ENCODE peak calls at places on chromosomes 16 and 17, in five cellular contexts. F is H1, N is K562, P is A549, Z is HepG2. D is an unnamed sample.

GRCh38 chr17:28811594-28812135 is 30.9 kb downstream of the FAM222B start:
- DNase-seq in Z (peak; percentile 36), F (no peak), N (peak; percentile 41), P (peak; percentile 59), D (peak; percentile 21)

GRCh38 chr16:27321013-27321960 is 7.5 kb downstream of the IL4R start:
- DNase-seq in P (no peak), F (no peak), N (no peak), Z (no peak), D (peak; percentile 48)

GRCh38 chr17:80832266-80832676 is 159.4 kb upstream of the CHMP6 start:
- DNase-seq in N (peak; percentile 58), F (no peak), P (peak; percentile 55), Z (no peak), D (peak; percentile 88)

GRCh38 chr17:48262982-48263586 is 155.5 kb downstream of the SNX11 start:
- DNase-seq in Z (no peak), P (peak; percentile 56), N (peak; percentile 25), F (no peak), D (peak; percentile 17)

GRCh38 chr16:10981697-10982216 is 37.4 kb downstream of the CLEC16A start:
- DNase-seq in F (peak; percentile 69), Z (peak; percentile 45), N (no peak), P (peak; percentile 53), D (no peak)

GRCh38 chr17:36474571-36474970 is 11.9 kb upstream of the ZNHIT3 start:
- DNase-seq in Z (no peak), P (no peak), N (no peak), F (no peak), D (no peak)

GRCh38 chr17:49993423-49994037 is 1.5 kb downstream of the DLX3 start:
- DNase-seq in Z (no peak), F (peak; percentile 74), P (no peak), N (no peak), D (no peak)

GRCh38 chr16:68356249-68356918 is 45.6 kb downstream of the PRMT7 start:
- DNase-seq in N (no peak), P (no peak), Z (no peak), F (no peak), D (no peak)

GRCh38 chr16:24834459-24835335 is 11.1 kb upstream of the SLC5A11 start:
- DNase-seq in F (peak; percentile 55), Z (peak; percentile 62), P (peak; percentile 76), N (peak; percentile 50), D (peak; percentile 49)

GRCh38 chr17:14604920-14605599 is 304.2 kb downstream of the HS3ST3B1 start:
- DNase-seq in N (no peak), Z (no peak), P (no peak), F (no peak), D (no peak)

GRCh38 chr16:83675136-83675535 is 132.6 kb upstream of the HSBP1 start:
- DNase-seq in P (no peak), Z (no peak), N (no peak), F (no peak), D (peak; percentile 7)

GRCh38 chr17:11797803-11798202 is 199.5 kb downstream of the ZNF18 start:
- DNase-seq in N (peak; percentile 63), Z (no peak), F (peak; percentile 54), P (peak; percentile 50), D (no peak)

GRCh38 chr17:10096556-10096955 is 101.8 kb downstream of the GAS7 start:
- DNase-seq in Z (no peak), F (no peak), N (no peak), P (no peak), D (no peak)

GRCh38 chr16:85987750-85988078 is 88.8 kb downstream of the IRF8 start:
- DNase-seq in N (peak; percentile 94), Z (no peak), P (no peak), F (no peak), D (no peak)

GRCh38 chr16:25210758-25211157 is 6.0 kb upstream of the AQP8 start:
- DNase-seq in Z (no peak), F (no peak), N (peak; percentile 54), P (no peak), D (peak; percentile 83)

GRCh38 chr16:81639931-81640680 is 139.0 kb upstream of the PLCG2 start:
- DNase-seq in N (no peak), P (no peak), F (no peak), Z (no peak), D (peak; percentile 11)

GRCh38 chr16:85777583-85778310 is 21.6 kb downstream of the EMC8 start:
- DNase-seq in Z (no peak), P (no peak), N (no peak), F (no peak), D (peak; percentile 58)

GRCh38 chr17:78915872-78916632 is 9.1 kb downstream of the TIMP2 start:
- DNase-seq in F (no peak), N (no peak), Z (no peak), P (peak; percentile 74), D (no peak)

GRCh38 chr17:34412022-34412421 is 49.0 kb upstream of the CCL1 start:
- DNase-seq in N (no peak), F (no peak), P (no peak), Z (no peak), D (no peak)

GRCh38 chr17:57890857-57891232 is 41.0 kb upstream of the MRPS23 start:
- DNase-seq in P (no peak), F (no peak), Z (no peak), N (no peak), D (no peak)

GRCh38 chr16:1183235-1183907 is 30.5 kb downstream of the CACNA1H start:
- DNase-seq in F (no peak), N (no peak), Z (no peak), P (peak; percentile 69), D (peak; percentile 63)

GRCh38 chr16:52561910-52562741 is 15.2 kb upstream of the TOX3 start:
- DNase-seq in Z (peak; percentile 54), F (no peak), N (no peak), P (peak; percentile 47), D (no peak)

GRCh38 chr16:54040975-54041374 is 245.6 kb downstream of the IRX3 start:
- DNase-seq in F (no peak), P (no peak), N (no peak), Z (no peak), D (no peak)

DNA sequence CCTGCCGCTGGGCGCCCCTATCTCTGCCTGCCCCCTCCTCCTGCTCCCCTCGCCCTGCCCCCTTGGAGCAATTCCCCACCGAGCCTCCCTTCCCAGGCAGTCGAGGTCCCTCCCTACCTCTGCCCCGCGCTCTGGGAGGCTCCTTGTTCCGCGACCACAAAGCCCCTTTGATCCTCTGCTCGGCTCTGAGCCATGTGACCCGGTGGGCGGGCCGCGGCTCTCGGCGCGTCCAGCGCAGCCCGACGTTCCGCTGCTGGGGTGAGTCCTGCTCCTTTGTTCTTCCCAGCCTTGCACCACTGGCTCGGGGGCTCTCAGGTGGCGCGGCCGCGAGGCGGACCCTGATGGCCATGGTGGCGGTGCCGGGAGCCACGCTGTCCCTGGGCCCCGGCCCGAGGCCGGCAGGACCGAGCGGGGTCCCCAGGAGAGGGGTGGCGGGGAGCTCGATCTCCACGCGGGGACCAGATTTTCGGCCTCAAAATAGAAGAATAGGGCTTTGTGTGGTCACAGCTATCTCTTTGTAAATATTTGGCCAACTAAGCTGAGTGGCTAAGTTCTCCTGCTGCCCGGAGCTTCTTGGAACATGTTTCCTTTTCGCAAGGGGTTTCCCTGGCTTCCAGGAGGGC is 310.6 kb downstream of the SEC14L1 start:
- DNase-seq in P (no peak), N (peak; percentile 84), Z (peak; percentile 96), F (peak; percentile 88), D (peak; percentile 69)
- TF ChIP-seq MAFK in P (no peak), N (no peak), Z (no peak), F (no peak), D (no peak)

GRCh38 chr17:64328875-64329405 is 61.7 kb downstream of the PECAM1 start:
- DNase-seq in P (no peak), F (no peak), Z (no peak), N (no peak), D (no peak)
- H3K27ac ChIP-seq in P (no peak overlapping the region), F (no peak overlapping the region), Z (no peak overlapping the region), N (peak overlapping the region; percentile 23), D (no peak overlapping the region)

GRCh38 chr16:73523209-73523608 is 475.3 kb upstream of the ZFHX3 start:
- DNase-seq in N (no peak), P (no peak), F (no peak), Z (no peak), D (no peak)

GRCh38 chr16:73527191-73527590 is 479.3 kb upstream of the ZFHX3 start:
- DNase-seq in N (no peak), P (peak; percentile 9), F (no peak), Z (no peak), D (peak; percentile 1)

DNA sequence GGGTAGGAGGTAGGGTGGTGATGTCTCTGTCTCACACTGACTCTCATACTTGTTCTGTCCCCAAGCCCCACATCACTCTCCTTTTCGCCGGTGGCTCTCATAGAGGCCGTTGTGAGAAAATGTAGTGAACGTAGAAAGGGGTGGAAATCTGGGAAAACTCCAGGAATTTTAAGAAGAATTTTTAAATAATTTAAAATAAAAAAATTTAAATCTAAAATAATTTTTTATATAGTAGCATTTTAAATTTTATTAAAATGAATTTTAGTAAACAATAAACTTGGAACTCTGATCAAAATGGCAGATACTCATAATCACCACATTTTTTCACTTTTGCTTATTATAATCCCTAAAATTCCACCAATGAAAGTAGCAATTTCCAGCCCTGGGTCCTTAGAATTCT is 473.6 kb upstream of the ZFHX3 start:
- DNase-seq in N (no peak), F (no peak), P (no peak), Z (no peak), D (no peak)
- TF ChIP-seq MAFK in N (no peak), F (no peak), P (no peak), Z (no peak), D (no peak)

GRCh38 chr16:65122974-65123845 is 1.3 kb upstream of the CDH11 start:
- DNase-seq in Z (no peak), N (no peak), F (no peak), P (no peak), D (peak; percentile 63)
- H3K27ac ChIP-seq in Z (no peak overlapping the region), N (no peak overlapping the region), F (no peak overlapping the region), P (no peak overlapping the region), D (peak overlapping the region; percentile 87)

DNA sequence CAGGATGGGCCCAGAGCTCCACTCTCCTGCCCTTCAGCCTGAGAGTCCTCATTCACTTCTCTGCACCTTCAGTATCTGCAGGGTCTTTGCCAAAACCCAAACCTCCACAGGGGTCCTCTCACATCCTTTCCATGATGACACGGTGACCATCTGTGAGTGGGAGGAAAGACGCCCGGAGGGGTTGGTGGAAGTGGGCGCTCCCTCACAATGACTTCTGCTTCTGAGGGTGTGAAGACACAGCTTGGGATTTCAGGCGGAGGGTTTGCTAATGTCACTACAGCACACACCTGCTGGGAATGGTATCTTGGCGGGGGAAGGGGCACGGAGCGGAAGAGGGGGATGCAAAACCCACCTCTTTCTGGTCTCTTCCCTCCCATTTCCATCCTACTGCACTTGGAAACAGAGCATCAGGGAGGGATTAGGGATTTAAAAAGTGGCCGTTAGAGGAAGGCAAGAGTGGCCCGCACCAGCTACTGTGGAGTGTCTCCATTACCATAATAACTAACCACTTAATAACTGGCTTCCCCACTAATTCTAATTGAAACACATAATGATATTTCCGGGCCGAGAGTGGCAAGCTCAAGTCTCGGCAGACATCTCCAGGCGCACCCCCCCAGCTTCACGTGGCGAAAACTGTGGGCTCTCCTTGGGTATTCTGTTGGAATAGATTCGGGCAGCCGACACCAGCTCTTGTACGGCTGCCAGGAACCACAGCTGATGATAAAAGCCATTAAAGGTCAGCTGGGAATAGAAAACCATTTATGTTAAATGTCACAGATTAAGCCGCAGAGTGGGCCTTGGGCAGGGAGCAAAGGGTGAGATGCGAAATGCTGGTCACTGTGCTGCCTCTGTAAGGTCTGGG is 115.3 kb upstream of the SDK2 start:
- DNase-seq in N (no peak), Z (no peak), F (no peak), P (no peak), D (no peak)
- TF ChIP-seq MAFK in N (no peak), Z (no peak), F (no peak), P (no peak), D (no peak)